ENCODE peak calls at places on chromosomes 3 and 15, in six cellular contexts. Q, Y, J, A, C and L are unnamed samples.

GRCh38 chr15:98160236-98160635 is 199.7 kb downstream of the ARRDC4 start:
- DNase-seq in Q (no peak), Y (no peak), J (no peak), A (no peak), C (no peak), L (no peak)

GRCh38 chr15:51853987-51854386 is 24.5 kb downstream of the TMOD3 start:
- DNase-seq in Q (peak), Y (no peak), J (no peak), A (no peak), C (no peak), L (no peak)

GRCh38 chr3:46523556-46523955 is 25.8 kb downstream of the RTP3 start:
- DNase-seq in Q (no peak), Y (no peak), J (no peak), A (no peak), C (no peak), L (no peak)

GRCh38 chr3:73618461-73618860 is 6.3 kb downstream of the PDZRN3 start:
- DNase-seq in Q (no peak), Y (no peak), J (no peak), A (no peak), C (no peak), L (no peak)

GRCh38 chr3:56291244-56291680 is 177.0 kb downstream of the ERC2 start:
- DNase-seq in Q (peak), Y (no peak), J (no peak), A (no peak), C (no peak), L (no peak)

GRCh38 chr15:37061996-37062395 is 38.4 kb downstream of the MEIS2 start:
- DNase-seq in Q (no peak), Y (no peak), J (no peak), A (no peak), C (no peak), L (no peak)

GRCh38 chr3:58640700-58641372 is 25.7 kb downstream of the FAM3D start:
- DNase-seq in Q (peak), Y (peak), J (no peak), A (peak), C (peak), L (peak)

GRCh38 chr3:138065939-138066338 is 49.5 kb downstream of the DZIP1L start:
- DNase-seq in Q (no peak), Y (no peak), J (no peak), A (no peak), C (no peak), L (no peak)

GRCh38 chr3:113912551-113913246 is 35.1 kb upstream of the ZDHHC23 start:
- DNase-seq in Q (peak), Y (peak), J (peak), A (peak), C (no peak), L (no peak)

GRCh38 chr3:52890735-52891134 is 6.6 kb downstream of the STIMATE start:
- DNase-seq in Q (no peak), Y (no peak), J (no peak), A (no peak), C (no peak), L (no peak)
- H3K27ac ChIP-seq in Q (no peak), Y (no peak), J (no peak), A (no peak), C (no peak), L (peak)

DNA sequence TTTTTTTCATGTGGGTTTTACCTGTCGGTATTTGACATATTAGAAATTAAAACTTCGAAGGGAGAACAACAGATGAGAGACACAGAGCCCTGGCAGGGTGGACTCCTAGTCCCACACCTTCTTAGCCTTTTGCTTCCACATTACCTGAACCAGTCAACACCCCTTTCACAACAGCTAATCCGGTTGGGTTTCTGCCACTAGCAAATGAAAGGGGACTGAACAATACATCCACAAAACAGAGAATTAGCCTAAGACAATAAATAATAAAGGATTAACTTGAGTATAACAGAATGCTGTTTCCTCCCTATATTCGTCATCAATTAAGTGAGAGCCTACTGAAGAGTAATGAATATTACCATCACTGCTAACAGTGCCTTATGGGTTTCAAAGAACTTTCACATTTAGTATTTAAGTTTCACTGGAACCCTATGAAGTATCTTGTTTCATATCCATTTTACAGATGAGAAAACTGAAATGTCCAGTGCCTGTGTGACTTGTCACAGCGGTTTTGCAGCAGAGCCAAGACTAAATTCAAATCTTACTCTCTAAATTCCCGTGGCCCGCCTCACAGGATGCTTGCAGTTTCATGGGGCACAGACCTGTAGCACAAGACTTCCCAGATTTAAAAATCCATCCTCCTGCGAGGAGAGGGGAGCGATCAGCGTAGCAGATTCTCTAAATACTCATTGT is 1.0 kb upstream of the RAB8B start:
- DNase-seq in Q (no peak), Y (no peak), J (no peak), A (no peak), C (no peak), L (peak)
- H3K27ac ChIP-seq in Q (no peak), Y (peak), J (peak), A (peak), C (peak), L (peak)

GRCh38 chr15:55916666-55917409 is 76.6 kb downstream of the NEDD4 start:
- DNase-seq in Q (peak), Y (no peak), J (no peak), A (no peak), C (no peak), L (no peak)

GRCh38 chr15:55914446-55914845 is 79.0 kb downstream of the NEDD4 start:
- DNase-seq in Q (peak), Y (no peak), J (no peak), A (no peak), C (no peak), L (no peak)

GRCh38 chr15:55915876-55916567 is 77.4 kb downstream of the NEDD4 start:
- DNase-seq in Q (peak), Y (no peak), J (no peak), A (no peak), C (no peak), L (no peak)

GRCh38 chr15:55915221-55915620 is 78.2 kb downstream of the NEDD4 start:
- DNase-seq in Q (peak), Y (no peak), J (no peak), A (no peak), C (no peak), L (no peak)

GRCh38 chr15:55917881-55918296 is 75.5 kb downstream of the NEDD4 start:
- DNase-seq in Q (peak), Y (peak), J (no peak), A (peak), C (no peak), L (no peak)
- H3K27ac ChIP-seq in Q (no peak), Y (no peak), J (no peak), A (no peak), C (no peak), L (no peak)

GRCh38 chr3:111808439-111808838 is 50.6 kb upstream of the PHLDB2 start:
- DNase-seq in Q (peak), Y (no peak), J (no peak), A (no peak), C (no peak), L (no peak)
- H3K27ac ChIP-seq in Q (no peak), Y (no peak), J (no peak), A (no peak), C (no peak), L (no peak)